ENCODE peak calls at places on chromosomes 11 and 22, in five cellular contexts. S, C, H, D and J are unnamed samples. For H3K4me1, the result is how much of the 10 kb centered on the place peaks cover.

GRCh38 chr11:130449996-130450419 is 1.6 kb downstream of the ADAMTS15 start:
- DNase-seq in H (no peak), S (peak), C (peak), D (no peak), J (no peak)

GRCh38 chr11:85028329-85029101 is 598.6 kb downstream of the DLG2 start:
- DNase-seq in S (no peak), D (no peak), H (no peak), C (no peak), J (no peak)

GRCh38 chr11:45801723-45802315 is 3.1 kb upstream of the SLC35C1 start:
- DNase-seq in D (no peak), C (no peak), S (no peak), H (no peak), J (no peak)

GRCh38 chr11:93532285-93532789 is 10.9 kb downstream of the SMCO4 start:
- DNase-seq in S (no peak), C (no peak), H (no peak), D (no peak), J (no peak)

GRCh38 chr11:103681855-103682254 is 354.6 kb upstream of the DDI1 start:
- DNase-seq in H (no peak), C (no peak), D (no peak), S (no peak), J (no peak)

GRCh38 chr22:42967933-42968332 is 47.0 kb downstream of the PACSIN2 start:
- DNase-seq in D (peak), S (peak), H (no peak), C (no peak), J (peak)

GRCh38 chr22:41048791-41049717 is 43.3 kb upstream of the EP300 start:
- DNase-seq in S (peak), H (no peak), D (no peak), C (peak), J (peak)

GRCh38 chr11:75352417-75353206 is 1.2 kb upstream of the ARRB1 start:
- DNase-seq in H (no peak), C (no peak), S (no peak), D (peak), J (peak)

GRCh38 chr11:129750343-129751292 is 65.0 kb upstream of the TMEM45B start:
- DNase-seq in C (peak), H (peak), D (peak), S (peak), J (peak)

GRCh38 chr11:76380161-76380976 is 563 bp downstream of the THAP12 start:
- DNase-seq in H (peak), S (peak), C (peak), D (peak), J (peak)

GRCh38 chr11:13367115-13367514 is 89.5 kb downstream of the BMAL1 start:
- DNase-seq in D (no peak), H (no peak), C (no peak), S (no peak), J (no peak)

GRCh38 chr22:22703715-22704114 is 59.3 kb downstream of the GGTLC2 start:
- DNase-seq in C (no peak), S (no peak), D (no peak), H (no peak), J (no peak)

GRCh38 chr22:28800308-28801041 is at the start of gene XBP1:
- DNase-seq in D (peak), S (peak), H (peak), C (peak), J (peak)

GRCh38 chr11:30346068-30346688 is 23.3 kb downstream of the ARL14EP start:
- DNase-seq in D (no peak), C (peak), S (no peak), H (peak), J (no peak)

GRCh38 chr11:131423715-131424114 is 53.3 kb downstream of the NTM start:
- DNase-seq in S (no peak), D (no peak), C (peak), H (no peak), J (no peak)

GRCh38 chr11:71267807-71268421 is 15.5 kb upstream of the SHANK2 start:
- DNase-seq in S (no peak), H (no peak), D (no peak), C (no peak), J (no peak)

GRCh38 chr11:71268706-71269321 is 16.4 kb upstream of the SHANK2 start:
- DNase-seq in S (no peak), D (no peak), C (no peak), H (no peak), J (no peak)

GRCh38 chr11:71266114-71266833 is 13.9 kb upstream of the SHANK2 start:
- DNase-seq in S (no peak), H (no peak), D (no peak), C (peak), J (no peak)

GRCh38 chr11:71269603-71270511 is 17.5 kb upstream of the SHANK2 start:
- DNase-seq in D (no peak), C (no peak), H (no peak), S (no peak), J (no peak)

DNA sequence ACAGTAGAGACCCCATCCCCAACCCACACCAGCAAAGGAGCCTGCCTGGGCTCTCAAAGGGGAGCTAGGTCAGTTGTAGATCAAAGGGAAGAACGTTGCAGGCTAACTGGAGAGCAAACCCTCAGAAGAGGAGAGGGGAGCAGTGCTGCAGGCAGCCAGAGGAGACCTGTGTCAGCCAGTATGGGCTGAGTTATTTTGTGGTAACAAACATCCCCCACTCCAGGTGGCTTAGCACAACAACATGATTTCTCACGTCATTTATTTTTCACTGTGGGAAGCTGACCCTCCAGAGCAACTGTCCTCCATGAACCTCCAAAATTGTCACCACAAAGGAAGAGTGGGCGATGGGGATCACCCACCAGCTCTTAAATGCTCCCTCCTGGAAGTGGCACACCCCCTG is 19.8 kb upstream of the SHANK2 start:
- DNase-seq in D (no peak), C (no peak), H (no peak), S (no peak), J (no peak)
- H3K4me1 ChIP-seq in D (under half), C (under half), H (under half), S (under half), J (under half)

GRCh38 chr11:111393096-111393495 is 14.0 kb upstream of the POU2AF1 start:
- DNase-seq in S (no peak), C (no peak), H (no peak), D (no peak), J (no peak)

GRCh38 chr11:111393585-111393984 is 14.5 kb upstream of the POU2AF1 start:
- DNase-seq in H (no peak), S (no peak), D (no peak), C (no peak), J (no peak)

GRCh38 chr11:111391328-111392124 is 12.5 kb upstream of the POU2AF1 start:
- DNase-seq in C (no peak), S (no peak), H (no peak), D (no peak), J (no peak)

GRCh38 chr11:111395081-111395480 is 16.0 kb upstream of the POU2AF1 start:
- DNase-seq in D (no peak), H (no peak), C (peak), S (no peak), J (peak)

DNA sequence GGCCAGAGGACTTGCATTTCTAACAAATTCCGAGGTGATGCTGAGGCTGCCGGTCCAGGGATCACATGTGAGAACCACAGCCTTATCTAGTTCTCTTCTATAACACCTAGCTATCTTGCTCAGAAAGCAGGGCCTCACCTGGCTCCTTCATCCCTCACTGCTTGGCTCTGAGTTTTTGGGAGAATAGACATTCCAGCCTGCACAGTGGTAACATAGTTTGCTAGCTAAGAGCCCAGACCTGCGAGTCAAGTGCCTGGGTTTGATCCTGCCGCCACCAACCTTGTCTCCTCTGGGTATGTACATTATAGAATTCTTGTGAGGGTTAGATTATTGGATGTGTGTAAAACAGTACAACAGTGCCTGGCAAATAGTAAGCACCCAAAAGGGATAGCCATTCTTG is 13.5 kb upstream of the POU2AF1 start:
- DNase-seq in C (no peak), D (no peak), S (no peak), H (no peak), J (no peak)
- H3K4me1 ChIP-seq in C (under half), D (under half), S (under half), H (under half), J (under half)

DNA sequence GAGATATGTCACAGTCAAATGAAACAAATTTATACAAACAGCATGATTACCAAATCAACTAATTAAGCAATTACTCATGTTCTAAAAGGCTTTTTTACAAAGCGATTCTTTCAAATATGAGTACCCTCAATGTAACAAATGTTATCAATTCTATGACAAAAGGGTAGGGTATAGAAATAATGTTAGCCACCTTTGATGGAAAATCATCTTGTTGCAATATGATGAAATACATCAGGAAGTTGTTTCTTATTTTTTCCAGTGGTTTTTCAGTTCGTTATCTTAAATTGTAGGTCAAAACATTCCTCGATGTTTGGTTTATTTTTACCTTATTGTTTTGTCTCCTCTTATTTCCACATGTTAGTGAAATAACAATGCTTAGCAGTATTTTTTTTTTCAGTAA is 6.5 kb downstream of the ARHGEF12 start:
- DNase-seq in H (no peak), D (no peak), C (no peak), S (no peak), J (no peak)
- H3K4me1 ChIP-seq in H (half or more), D (under half), C (under half), S (half or more), J (half or more)

GRCh38 chr11:78489184-78489583 is 71.6 kb upstream of the GAB2 start:
- DNase-seq in C (no peak), H (no peak), D (no peak), S (no peak), J (no peak)

GRCh38 chr11:78497309-78497708 is 77.4 kb downstream of the NARS2 start:
- DNase-seq in C (no peak), S (no peak), D (no peak), H (no peak), J (no peak)

GRCh38 chr11:78492973-78493372 is 75.4 kb upstream of the GAB2 start:
- DNase-seq in S (no peak), H (no peak), C (no peak), D (no peak), J (no peak)

GRCh38 chr11:78493413-78493975 is 75.9 kb upstream of the GAB2 start:
- DNase-seq in D (no peak), S (no peak), C (no peak), H (no peak), J (no peak)
- H3K4me1 ChIP-seq in D (under half), S (under half), C (under half), H (under half), J (under half)

GRCh38 chr22:37560682-37561208 is 465 bp downstream of the CDC42EP1 start:
- DNase-seq in S (peak), H (no peak), D (no peak), C (peak), J (no peak)

GRCh38 chr22:37559901-37560681 is at the start of gene CDC42EP1:
- DNase-seq in D (no peak), H (no peak), S (peak), C (peak), J (no peak)

GRCh38 chr22:37558815-37559214 is 1.5 kb upstream of the CDC42EP1 start:
- DNase-seq in C (no peak), H (no peak), S (no peak), D (no peak), J (no peak)

GRCh38 chr22:37561209-37562048 is 1.1 kb downstream of the CDC42EP1 start:
- DNase-seq in S (peak), D (peak), H (peak), C (peak), J (peak)

DNA sequence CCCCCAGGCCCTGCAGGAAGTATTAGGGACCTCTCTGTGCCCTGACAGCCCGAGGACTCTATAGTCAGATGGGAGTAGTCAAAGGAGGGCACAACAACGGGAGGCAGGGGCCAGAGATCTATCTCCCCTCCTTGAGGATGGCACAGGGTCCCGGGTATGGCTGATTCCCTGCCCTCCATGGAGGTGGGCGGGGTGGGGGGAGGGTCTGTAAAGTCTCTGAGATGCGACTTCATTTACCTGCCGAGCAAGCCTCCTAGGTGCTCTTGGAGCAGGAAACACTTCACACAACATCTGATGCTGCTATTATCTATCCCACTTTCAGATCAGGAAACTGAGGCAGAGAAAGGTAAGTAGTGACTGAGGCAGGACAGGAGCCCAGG is 769 bp upstream of the CDC42EP1 start:
- DNase-seq in C (peak), H (no peak), D (no peak), S (no peak), J (no peak)
- H3K4me1 ChIP-seq in C (under half), H (under half), D (under half), S (under half), J (half or more)

GRCh38 chr11:122305426-122305825 is 189.4 kb upstream of the BLID start:
- DNase-seq in S (no peak), C (no peak), H (no peak), D (no peak), J (no peak)
- H3K4me1 ChIP-seq in S (under half), C (under half), H (under half), D (under half), J (under half)

GRCh38 chr11:72752088-72752914 is at the start of gene ARAP1:
- DNase-seq in C (peak), D (peak), S (peak), H (peak), J (peak)

GRCh38 chr11:72750086-72750485 is 2.1 kb downstream of the ARAP1 start:
- DNase-seq in C (no peak), S (no peak), H (no peak), D (no peak), J (peak)

GRCh38 chr11:72753341-72754148 is 1.3 kb upstream of the ARAP1 start:
- DNase-seq in H (no peak), S (no peak), C (no peak), D (no peak), J (no peak)

GRCh38 chr11:72751293-72752087 is 718 bp downstream of the ARAP1 start:
- DNase-seq in S (no peak), C (no peak), H (no peak), D (no peak), J (peak)

GRCh38 chr11:72750556-72751292 is 1.5 kb downstream of the ARAP1 start:
- DNase-seq in D (no peak), H (no peak), S (no peak), C (no peak), J (peak)
- H3K4me1 ChIP-seq in D (under half), H (under half), S (under half), C (under half), J (half or more)

GRCh38 chr22:21592422-21592821 is 24.9 kb downstream of the UBE2L3 start:
- DNase-seq in S (no peak), H (no peak), C (no peak), D (no peak), J (no peak)

GRCh38 chr22:21594865-21595452 is 27.4 kb downstream of the UBE2L3 start:
- DNase-seq in S (no peak), C (no peak), D (no peak), H (no peak), J (no peak)

GRCh38 chr22:21590809-21591641 is 23.5 kb downstream of the UBE2L3 start:
- DNase-seq in H (no peak), D (no peak), S (no peak), C (no peak), J (no peak)

GRCh38 chr22:21591695-21592094 is 24.2 kb downstream of the UBE2L3 start:
- DNase-seq in H (no peak), C (no peak), S (peak), D (no peak), J (no peak)

DNA sequence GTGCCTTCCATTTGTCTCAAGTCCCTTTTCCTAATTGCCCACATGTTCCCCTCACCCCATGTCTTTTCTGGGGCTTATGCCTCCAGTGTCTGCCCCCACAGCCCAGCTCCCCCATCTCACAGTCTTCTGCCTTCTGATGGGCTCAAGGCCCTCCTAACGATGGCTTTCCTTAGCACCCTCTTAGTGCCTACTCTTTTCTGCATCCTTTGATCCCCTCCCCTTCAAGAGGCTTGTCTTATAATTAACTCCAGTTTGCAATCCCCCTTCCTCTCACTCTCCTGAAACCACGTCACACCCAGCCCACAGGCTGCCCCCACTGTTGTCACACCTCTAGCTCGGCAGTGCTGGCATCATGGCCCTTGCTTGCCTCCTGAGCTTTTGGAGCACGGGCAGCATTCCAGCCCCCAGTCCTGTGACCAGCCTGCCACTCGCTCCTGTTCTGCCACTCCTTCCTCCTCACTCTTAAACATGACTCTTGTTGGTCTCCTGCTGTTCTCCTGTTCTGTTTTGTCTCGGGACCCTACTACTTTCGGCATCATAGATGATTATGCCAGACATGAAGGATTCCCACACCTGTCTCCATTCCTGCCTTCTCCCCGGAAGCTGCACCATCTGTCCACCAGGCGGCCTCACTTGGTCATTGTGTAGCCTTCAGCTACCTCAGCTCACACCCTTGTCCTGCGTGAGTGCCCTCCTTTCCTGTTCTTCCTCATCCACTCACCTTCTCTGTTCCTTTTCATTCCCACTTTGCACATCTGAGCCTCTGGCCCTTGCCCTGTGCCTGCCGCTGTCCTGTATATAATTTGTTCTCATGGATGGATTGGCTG is 26.1 kb downstream of the UBE2L3 start:
- DNase-seq in H (no peak), S (no peak), C (peak), D (no peak), J (no peak)
- H3K4me1 ChIP-seq in H (under half), S (under half), C (under half), D (under half), J (half or more)